ENCODE peak calls at places on chromosomes 4 and X, in four cellular contexts. J, U, I and N are unnamed samples.
A peak's percentile ranks its signal among the peaks of the same experiment; 100 is the strongest.

GRCh38 chrX:19127649-19128168 is 5.4 kb upstream of the ADGRG2 start:
- DNase-seq in J (no peak), U (peak; percentile 48), I (no peak), N (peak; percentile 0)

GRCh38 chr4:24105183-24106039 is 215.6 kb upstream of the PPARGC1A start:
- DNase-seq in I (peak; percentile 95), J (peak; percentile 75), U (peak; percentile 76), N (peak; percentile 84)

GRCh38 chr4:108081251-108081650 is 87.5 kb downstream of the LEF1 start:
- DNase-seq in J (no peak), I (no peak), U (no peak), N (no peak)

GRCh38 chrX:70030242-70030823 is 19.4 kb downstream of the AWAT2 start:
- DNase-seq in J (no peak), I (peak; percentile 9), U (peak; percentile 61), N (peak; percentile 7)

GRCh38 chrX:78650906-78651437 is 8.2 kb downstream of the RTL3 start:
- DNase-seq in U (no peak), J (peak; percentile 87), I (peak; percentile 91), N (peak; percentile 50)

GRCh38 chr4:124948976-124949597 is 236.6 kb upstream of the ANKRD50 start:
- DNase-seq in U (no peak), I (peak; percentile 90), J (peak; percentile 31), N (no peak)

GRCh38 chr4:166816901-166817300 is 417.4 kb downstream of the SPOCK3 start:
- DNase-seq in U (peak; percentile 60), I (peak; percentile 62), J (no peak), N (no peak)

GRCh38 chrX:119636419-119636818 is 30.2 kb upstream of the NKRF start:
- DNase-seq in I (no peak), J (no peak), U (no peak), N (no peak)

GRCh38 chr4:70938087-70938486 is 35.9 kb downstream of the MOB1B start:
- DNase-seq in I (no peak), U (no peak), J (no peak), N (no peak)

GRCh38 chr4:112550728-112551127 is 34.7 kb upstream of the NEUROG2 start:
- DNase-seq in U (peak; percentile 72), I (peak; percentile 85), J (no peak), N (no peak)

GRCh38 chr4:181077416-181077815 is 1165.8 kb upstream of the TENM3 start:
- DNase-seq in J (no peak), U (no peak), I (no peak), N (peak; percentile 20)

GRCh38 chrX:100408643-100409315 is 1.3 kb downstream of the PCDH19 start:
- DNase-seq in U (no peak), I (no peak), J (no peak), N (no peak)

GRCh38 chr4:106041294-106042002 is 146.2 kb downstream of the NPNT start:
- DNase-seq in I (no peak), J (no peak), U (no peak), N (no peak)

GRCh38 chr4:61177361-61177760 is 22.8 kb upstream of the ADGRL3 start:
- DNase-seq in U (no peak), J (no peak), I (no peak), N (no peak)

GRCh38 chr4:4704267-4704666 is 155.2 kb upstream of the MSX1 start:
- DNase-seq in J (no peak), I (no peak), U (no peak), N (no peak)

GRCh38 chr4:6565691-6566431 is 9.1 kb upstream of the MAN2B2 start:
- DNase-seq in I (no peak), J (no peak), U (peak; percentile 49), N (no peak)

GRCh38 chr4:1194028-1194900 is 21.9 kb upstream of the SPON2 start:
- DNase-seq in J (no peak), I (no peak), U (no peak), N (no peak)

GRCh38 chrX:140034916-140035315 is 69.6 kb upstream of the CXorf66 start:
- DNase-seq in U (peak; percentile 11), J (no peak), I (no peak), N (no peak)
- TF ChIP-seq CTCF in U (peak; percentile 16), J (peak; percentile 7), I (no peak), N (no peak)

DNA sequence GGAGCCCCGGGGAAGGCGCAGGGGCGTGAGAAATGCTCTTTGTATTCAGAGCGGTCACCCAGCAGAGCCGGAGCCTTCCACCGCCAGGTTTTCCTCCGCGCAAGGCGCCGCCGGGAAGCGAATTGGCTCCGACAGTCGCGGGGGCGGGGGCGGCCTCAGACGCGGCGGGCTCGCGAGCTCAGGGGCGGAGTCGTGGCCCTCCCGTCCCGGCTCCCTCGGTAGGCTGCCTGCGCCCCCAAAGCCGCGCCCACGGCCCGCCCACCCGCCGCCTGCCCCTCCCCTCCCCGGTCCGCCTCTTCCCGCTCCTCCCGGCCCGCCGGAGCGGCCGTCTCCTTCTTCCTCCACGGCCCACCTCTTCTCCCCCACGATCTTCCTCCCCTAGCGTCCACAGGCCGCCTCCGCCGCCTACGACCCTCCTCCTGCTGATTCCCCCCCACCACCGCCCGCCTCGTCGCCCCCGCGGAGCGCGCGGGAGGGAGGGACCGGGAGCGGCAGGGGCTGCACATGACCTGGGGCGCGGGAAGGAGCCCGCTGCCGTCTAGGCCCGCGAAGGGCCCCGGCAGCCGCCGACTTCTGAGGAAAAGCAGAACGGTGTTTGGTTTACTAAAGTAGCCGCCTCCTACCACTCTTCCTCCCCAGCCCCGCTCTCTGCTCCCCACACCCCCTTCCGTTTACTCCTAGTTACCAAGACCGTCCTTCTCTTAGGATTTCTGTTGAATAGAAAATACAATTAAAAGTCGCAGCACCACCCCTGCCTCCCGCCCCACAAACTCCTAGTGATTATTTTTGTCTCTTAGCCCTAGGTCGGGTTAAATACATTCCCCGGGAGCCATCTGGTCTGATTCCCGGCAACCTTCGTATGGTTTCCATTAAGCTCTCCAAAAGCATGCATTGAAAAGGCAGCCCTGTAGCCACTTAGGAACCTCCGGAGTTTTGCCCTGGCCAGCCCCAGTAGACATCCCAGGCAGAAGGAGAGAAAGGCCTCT is 53.2 kb downstream of the C4orf51 start:
- DNase-seq in J (peak; percentile 80), I (peak; percentile 96), U (peak; percentile 97), N (peak; percentile 90)
- TF ChIP-seq CTCF in J (no peak), I (no peak), U (no peak), N (no peak)

GRCh38 chrX:149881081-149881711 is at the start of gene MAGEA8:
- DNase-seq in J (no peak), U (no peak), I (no peak), N (no peak)
- TF ChIP-seq CTCF in J (no peak), U (no peak), I (no peak), N (no peak)

GRCh38 chr4:164731827-164732474 is 22.0 kb upstream of the SMIM31 start:
- DNase-seq in I (peak; percentile 23), U (peak; percentile 63), J (peak; percentile 22), N (no peak)
- TF ChIP-seq CTCF in I (peak; percentile 92), U (peak; percentile 93), J (peak; percentile 91), N (peak; percentile 86)

DNA sequence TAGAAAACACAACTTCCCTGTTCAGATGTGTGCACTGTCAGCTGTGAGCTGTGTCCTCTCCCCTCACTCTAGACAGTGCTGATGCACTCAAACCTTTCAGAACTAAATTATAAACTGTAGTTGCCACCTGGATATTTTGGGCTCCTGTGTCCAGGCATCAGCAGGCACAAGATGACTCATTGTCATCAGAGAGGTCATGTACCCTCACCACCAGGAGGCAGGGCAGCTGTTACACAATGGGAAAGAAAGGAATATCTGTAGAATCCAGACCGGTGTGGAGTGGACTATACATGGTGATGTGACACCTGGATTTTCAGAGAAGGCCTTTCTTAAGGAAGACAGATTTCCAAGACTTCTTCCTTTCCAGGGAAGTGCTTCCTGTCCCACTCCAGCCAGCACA is 854.4 kb upstream of the AGA start:
- DNase-seq in J (no peak), U (no peak), I (no peak), N (no peak)
- TF ChIP-seq CTCF in J (no peak), U (no peak), I (no peak), N (no peak)